ENCODE peak calls at places on chromosomes 2 and 18, in six cellular contexts. Z is mesothelial cell of epicardium, X is lower leg skin, R is lower lobe of right lung, P is WTC11, J is foreskin fibroblast. L is an unnamed sample.

GRCh38 chr18:7255054-7255453 is 24.2 kb downstream of the LRRC30 start:
- DNase-seq in Z (no peak), X (no peak), R (no peak), P (no peak), J (no peak), L (no peak)

GRCh38 chr2:24883946-24884345 is 36.1 kb downstream of the ADCY3 start:
- DNase-seq in Z (no peak), X (peak), R (no peak), P (no peak), J (peak), L (no peak)

GRCh38 chr18:57438669-57439616 is 3.8 kb downstream of the ONECUT2 start:
- DNase-seq in Z (no peak), X (no peak), R (no peak), P (no peak), J (no peak), L (no peak)

GRCh38 chr18:66222174-66222573 is 381.7 kb downstream of the CDH19 start:
- DNase-seq in Z (no peak), X (no peak), R (no peak), P (no peak), J (no peak), L (no peak)

GRCh38 chr2:230602562-230603230 is 109.9 kb upstream of the CAB39 start:
- DNase-seq in Z (no peak), X (no peak), R (no peak), P (no peak), J (no peak), L (no peak)

GRCh38 chr2:29920631-29921559 is 491 bp downstream of the ALK start:
- DNase-seq in Z (peak), X (no peak), R (peak), P (peak), J (peak), L (no peak)

GRCh38 chr18:57585846-57586242 is 658 bp downstream of the FECH start:
- DNase-seq in Z (no peak), X (no peak), R (no peak), P (no peak), J (no peak), L (no peak)

GRCh38 chr18:26192233-26192632 is 34.0 kb upstream of the TAF4B start:
- DNase-seq in Z (no peak), X (no peak), R (no peak), P (no peak), J (no peak), L (no peak)

GRCh38 chr2:96869824-96870630 is at the start of gene SEMA4C:
- DNase-seq in Z (peak), X (peak), R (peak), P (peak), J (peak), L (no peak)

GRCh38 chr2:163466583-163466982 is 269.2 kb downstream of the FIGN start:
- DNase-seq in Z (no peak), X (no peak), R (no peak), P (no peak), J (no peak), L (no peak)

GRCh38 chr2:102505290-102505689 is 32.3 kb downstream of the SLC9A4 start:
- DNase-seq in Z (no peak), X (peak), R (peak), P (no peak), J (no peak), L (no peak)

GRCh38 chr2:194380011-194380410 is 1277.0 kb upstream of the SLC39A10 start:
- DNase-seq in Z (no peak), X (no peak), R (no peak), P (no peak), J (no peak), L (no peak)

GRCh38 chr18:471701-472100 is 28.8 kb downstream of the COLEC12 start:
- DNase-seq in Z (no peak), X (no peak), R (no peak), P (no peak), J (peak), L (no peak)
- TF ChIP-seq CTCF in Z (no peak), X (no peak), R (no peak), P (no peak), J (no peak), L (no peak)

GRCh38 chr2:20099780-20100179 is 48.4 kb upstream of the LAPTM4A start:
- DNase-seq in Z (no peak), X (no peak), R (no peak), P (no peak), J (no peak), L (no peak)

GRCh38 chr2:20106746-20107145 is 55.3 kb upstream of the LAPTM4A start:
- DNase-seq in Z (peak), X (no peak), R (peak), P (peak), J (no peak), L (no peak)

GRCh38 chr2:20104900-20105545 is 53.6 kb upstream of the LAPTM4A start:
- DNase-seq in Z (no peak), X (no peak), R (no peak), P (no peak), J (no peak), L (no peak)

GRCh38 chr2:20100711-20101110 is 49.3 kb upstream of the LAPTM4A start:
- DNase-seq in Z (no peak), X (no peak), R (no peak), P (no peak), J (no peak), L (no peak)

DNA sequence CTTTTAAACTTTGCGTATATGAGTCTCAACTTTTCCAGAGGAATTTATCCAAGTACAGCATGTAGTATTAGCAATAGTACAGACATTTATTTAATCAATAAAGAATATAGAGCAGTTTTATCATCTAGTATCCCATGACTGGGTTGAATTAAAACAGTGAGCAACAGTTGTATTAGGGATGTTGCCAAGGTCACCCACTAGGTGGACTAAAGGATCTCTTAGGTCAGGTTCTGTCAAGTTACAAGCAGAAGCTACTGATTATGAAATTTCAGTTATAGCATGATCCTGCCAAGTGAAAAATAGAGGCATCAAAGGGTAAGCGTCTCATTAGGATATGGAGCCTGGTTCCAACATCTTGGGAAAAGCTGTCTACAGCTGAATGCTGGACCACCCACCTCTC is 52.1 kb upstream of the LAPTM4A start:
- DNase-seq in Z (no peak), X (no peak), R (no peak), P (no peak), J (peak), L (no peak)
- TF ChIP-seq CTCF in Z (peak), X (no peak), R (no peak), P (no peak), J (no peak), L (peak)

GRCh38 chr2:103734911-103735310 is 973.1 kb downstream of the TMEM182 start:
- DNase-seq in Z (no peak), X (no peak), R (no peak), P (peak), J (no peak), L (no peak)
- TF ChIP-seq CTCF in Z (no peak), X (no peak), R (no peak), P (peak), J (no peak), L (no peak)

GRCh38 chr18:46174317-46175039 is 70.3 kb downstream of the HAUS1 start:
- DNase-seq in Z (peak), X (no peak), R (peak), P (peak), J (peak), L (no peak)
- TF ChIP-seq CTCF in Z (no peak), X (no peak), R (no peak), P (no peak), J (peak), L (peak)

GRCh38 chr2:196171248-196171871 is at the start of gene STK17B:
- DNase-seq in Z (peak), X (peak), R (peak), P (peak), J (peak), L (peak)
- TF ChIP-seq CTCF in Z (no peak), X (no peak), R (no peak), P (no peak), J (no peak), L (peak)